ENCODE peak calls at places on chromosome 13, in eight cellular contexts. I is thoracic aorta; S is CD8-positive, alpha-beta T cell; X is mucosa of descending colon; A is heart left ventricle; G is HCT116; B is heart right ventricle; Z is left lung. U is an unnamed sample.

GRCh38 chr13:23570931-23571330 is 719 bp downstream of the TNFRSF19 start:
- ATAC-seq in S (no peak), B (no peak), X (no peak), Z (peak; percentile 67), G (no peak), A (peak; percentile 58), I (no peak), U (no peak)

GRCh38 chr13:105874808-105875207 is 660.7 kb downstream of the EFNB2 start:
- ATAC-seq in G (no peak), X (peak; percentile 62), Z (no peak), I (no peak), A (no peak), S (no peak), B (no peak), U (no peak)

GRCh38 chr13:113832204-113832603 is 31.7 kb downstream of the GAS6 start:
- ATAC-seq in B (no peak), S (no peak), I (no peak), A (no peak), G (no peak), Z (no peak), X (peak; percentile 28), U (no peak)

GRCh38 chr13:93249259-93249917 is 22.8 kb downstream of the GPC6 start:
- ATAC-seq in X (no peak), I (peak; percentile 75), S (no peak), G (no peak), Z (peak; percentile 76), B (no peak), A (no peak), U (no peak)

GRCh38 chr13:44024496-44025155 is 144.9 kb downstream of the LACC1 start:
- ATAC-seq in X (no peak), G (no peak), A (no peak), S (no peak), I (no peak), B (no peak), Z (no peak), U (no peak)

GRCh38 chr13:33228645-33229445 is 56.7 kb downstream of the STARD13 start:
- ATAC-seq in I (peak; percentile 59), X (peak; percentile 82), B (peak; percentile 49), G (peak; percentile 79), S (peak; percentile 72), A (peak; percentile 43), Z (peak; percentile 90), U (peak; percentile 55)

GRCh38 chr13:99258210-99258860 is at the start of gene GPR18:
- ATAC-seq in S (peak; percentile 77), Z (no peak), G (no peak), B (no peak), I (no peak), A (no peak), X (peak; percentile 78), U (no peak)

GRCh38 chr13:98406971-98407370 is 169.9 kb downstream of the STK24 start:
- ATAC-seq in B (no peak), A (no peak), Z (no peak), I (no peak), S (no peak), X (no peak), G (no peak), U (no peak)

GRCh38 chr13:94590744-94591143 is 5.2 kb downstream of the TGDS start:
- ATAC-seq in S (no peak), A (no peak), B (no peak), G (no peak), I (no peak), X (no peak), Z (no peak), U (no peak)

GRCh38 chr13:108495686-108496363 is 133.6 kb upstream of the MYO16 start:
- ATAC-seq in I (no peak), Z (peak; percentile 73), X (peak; percentile 24), B (no peak), A (no peak), G (no peak), S (no peak), U (peak; percentile 29)

GRCh38 chr13:71866173-71867091 is 572 bp downstream of the DACH1 start:
- ATAC-seq in G (no peak), S (peak; percentile 26), I (no peak), Z (peak; percentile 19), X (peak; percentile 35), A (peak; percentile 24), B (peak; percentile 9), U (peak; percentile 21)

GRCh38 chr13:51925865-51926527 is 64.2 kb downstream of the CCDC70 start:
- ATAC-seq in G (no peak), X (no peak), B (no peak), I (no peak), Z (no peak), S (no peak), A (no peak), U (no peak)

GRCh38 chr13:26230703-26231102 is 8.6 kb upstream of the RNF6 start:
- ATAC-seq in X (no peak), B (peak; percentile 39), Z (no peak), I (no peak), S (no peak), A (peak; percentile 84), G (no peak), U (no peak)

GRCh38 chr13:66519259-66519658 is 710.9 kb downstream of the PCDH9 start:
- ATAC-seq in B (no peak), G (no peak), Z (no peak), I (no peak), X (no peak), S (no peak), A (no peak), U (no peak)

DNA sequence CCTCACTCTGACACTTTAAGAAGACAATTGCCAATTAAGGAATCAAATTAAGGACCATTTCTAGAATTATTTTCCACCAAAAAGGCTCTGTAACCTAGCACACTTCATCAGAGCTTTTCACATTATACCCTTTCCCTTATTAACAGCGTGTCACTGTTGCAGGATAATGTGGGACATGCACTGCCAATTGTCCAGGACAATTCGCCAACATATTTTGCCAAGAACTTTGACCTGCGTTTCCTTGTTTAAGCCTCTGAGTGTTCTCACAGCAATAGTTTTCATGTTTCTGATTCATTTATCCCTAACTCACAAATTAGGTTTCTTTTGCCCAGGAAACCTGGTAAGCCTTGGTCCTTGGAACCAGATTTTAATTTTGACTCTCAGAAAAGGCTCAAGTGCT is 13.3 kb downstream of the COL4A1 start:
- ATAC-seq in A (no peak), I (no peak), B (no peak), G (no peak), S (no peak), Z (no peak), X (no peak), U (no peak)
- H3K4me1 ChIP-seq in A (peaks cover 68% of the 10 kb centered on the region), I (peaks cover 26% of the 10 kb centered on the region), B (peaks cover 59% of the 10 kb centered on the region), G (no peaks in the 10 kb centered on the region), S (no peaks in the 10 kb centered on the region), Z (peaks cover 6% of the 10 kb centered on the region), X (no peaks in the 10 kb centered on the region), U (peaks cover 97% of the 10 kb centered on the region)

GRCh38 chr13:63706751-63707150 is 2291.1 kb upstream of the PCDH20 start:
- ATAC-seq in Z (no peak), S (no peak), B (no peak), X (no peak), G (no peak), A (no peak), I (no peak), U (no peak)
- TF ChIP-seq CTCF in Z (no peak), S (no peak), B (no peak), X (no peak), G (no peak), A (no peak), I (no peak), U (no peak)

GRCh38 chr13:46314587-46314986 is 72.5 kb downstream of the RUBCNL start:
- ATAC-seq in B (no peak), Z (no peak), A (no peak), X (no peak), I (no peak), G (no peak), S (no peak), U (no peak)
- H3K4me3 ChIP-seq in B (no peak overlapping the region), Z (no peak overlapping the region), A (no peak overlapping the region), X (no peak overlapping the region), I (no peak overlapping the region), G (no peak overlapping the region), S (no peak overlapping the region), U (no peak overlapping the region)

DNA sequence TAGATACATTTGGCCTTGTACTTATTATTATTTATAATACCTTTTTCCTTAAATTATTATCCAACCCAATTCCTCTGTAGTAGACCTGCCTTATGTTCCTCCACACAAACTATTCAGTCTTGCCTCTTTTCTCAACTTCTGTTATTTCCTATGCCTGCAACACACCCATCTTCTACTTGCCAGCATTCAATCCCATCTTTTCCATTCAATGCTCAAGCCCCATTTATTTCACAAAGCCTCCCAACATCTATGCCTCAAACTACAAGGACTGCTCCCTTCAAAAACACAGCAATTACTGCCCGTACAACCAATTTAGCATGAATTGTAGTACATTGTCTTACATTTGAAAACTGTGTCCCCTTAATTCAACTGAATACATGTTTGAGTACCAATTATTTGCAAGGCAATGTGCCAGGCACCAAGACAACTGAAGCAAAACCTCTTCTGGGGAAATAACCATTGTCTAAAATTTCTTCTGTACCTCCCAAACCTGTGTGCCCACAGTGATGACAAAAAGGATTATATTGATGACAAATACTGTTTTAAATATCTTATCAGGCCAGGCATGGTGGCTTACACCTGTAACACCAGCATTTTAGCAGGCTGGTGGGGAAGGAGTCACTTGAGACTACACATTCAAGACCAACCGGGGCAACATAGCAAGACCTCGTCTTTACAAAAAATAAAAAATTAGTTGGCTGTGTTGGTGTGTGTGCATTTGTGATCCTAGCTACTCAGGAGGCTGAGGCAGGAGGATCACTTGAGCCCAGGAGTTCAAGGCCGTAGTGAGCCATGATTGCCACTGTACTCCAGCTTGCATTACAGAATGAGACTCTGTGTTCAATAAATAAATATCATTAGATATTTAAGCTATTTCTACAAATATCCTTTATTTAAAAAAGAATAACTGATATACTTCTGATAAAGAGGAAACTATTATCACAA is 35.1 kb downstream of the ELF1 start:
- ATAC-seq in Z (no peak), A (peak; percentile 18), I (no peak), S (no peak), B (no peak), X (no peak), G (no peak), U (no peak)
- H3K4me1 ChIP-seq in Z (peaks cover 21% of the 10 kb centered on the region), A (peaks cover 58% of the 10 kb centered on the region), I (peaks cover 28% of the 10 kb centered on the region), S (peaks cover 53% of the 10 kb centered on the region), B (peaks cover 40% of the 10 kb centered on the region), X (peaks cover 39% of the 10 kb centered on the region), G (no peaks in the 10 kb centered on the region), U (peaks cover 16% of the 10 kb centered on the region)

GRCh38 chr13:22047082-22047784 is 376.4 kb downstream of the FGF9 start:
- ATAC-seq in X (no peak), B (no peak), Z (no peak), G (peak; percentile 71), I (no peak), S (no peak), A (no peak), U (no peak)

GRCh38 chr13:22050951-22051563 is 380.2 kb downstream of the FGF9 start:
- ATAC-seq in Z (no peak), X (peak; percentile 21), I (no peak), A (no peak), S (no peak), B (no peak), G (no peak), U (no peak)

GRCh38 chr13:22053053-22053452 is 382.2 kb downstream of the FGF9 start:
- ATAC-seq in B (no peak), Z (no peak), X (no peak), A (no peak), I (no peak), S (no peak), G (no peak), U (no peak)

GRCh38 chr13:22049384-22049783 is 378.5 kb downstream of the FGF9 start:
- ATAC-seq in X (no peak), B (no peak), S (no peak), Z (no peak), G (no peak), I (no peak), A (no peak), U (no peak)

GRCh38 chr13:22047785-22048104 is 376.9 kb downstream of the FGF9 start:
- ATAC-seq in S (no peak), B (no peak), X (no peak), Z (no peak), A (no peak), G (no peak), I (no peak), U (no peak)
- TF ChIP-seq CTCF in S (no peak), B (no peak), X (no peak), Z (no peak), A (no peak), G (no peak), I (no peak), U (no peak)